ENCODE peak calls at places on chromosome 4, in seven cellular contexts. U, Q, N, T, P, I and K are unnamed samples.

GRCh38 chr4:931194-931959 is 739 bp downstream of the GAK start:
- DNase-seq in U (no peak), Q (peak), N (no peak), T (no peak), P (no peak), I (no peak), K (no peak)

GRCh38 chr4:171432536-171432935 is 380.7 kb upstream of the GALNTL6 start:
- DNase-seq in U (no peak), Q (no peak), N (no peak), T (no peak), P (no peak), I (no peak), K (no peak)

GRCh38 chr4:38856046-38856445 is 571 bp downstream of the TLR6 start:
- DNase-seq in U (peak), Q (no peak), N (no peak), T (no peak), P (no peak), I (no peak), K (no peak)

GRCh38 chr4:94504545-94504944 is 52.8 kb downstream of the PDLIM5 start:
- DNase-seq in U (no peak), Q (no peak), N (no peak), T (no peak), P (no peak), I (no peak), K (no peak)

GRCh38 chr4:1309261-1310010 is 19.7 kb downstream of the MAEA start:
- DNase-seq in U (no peak), Q (peak), N (peak), T (no peak), P (peak), I (peak), K (peak)

GRCh38 chr4:46886711-46887110 is 22.3 kb downstream of the COX7B2 start:
- DNase-seq in U (no peak), Q (no peak), N (no peak), T (no peak), P (no peak), I (no peak), K (no peak)

GRCh38 chr4:171668403-171668802 is 144.8 kb upstream of the GALNTL6 start:
- DNase-seq in U (no peak), Q (no peak), N (no peak), T (no peak), P (no peak), I (no peak), K (no peak)

GRCh38 chr4:8341691-8342090 is 72.1 kb downstream of the HTRA3 start:
- DNase-seq in U (no peak), Q (no peak), N (no peak), T (no peak), P (no peak), I (no peak), K (no peak)

GRCh38 chr4:149997881-149998421 is 80.3 kb upstream of the DCLK2 start:
- DNase-seq in U (peak), Q (no peak), N (no peak), T (peak), P (no peak), I (peak), K (peak)

GRCh38 chr4:83716874-83717273 is 181.0 kb downstream of the GPAT3 start:
- DNase-seq in U (no peak), Q (no peak), N (no peak), T (no peak), P (no peak), I (no peak), K (no peak)

GRCh38 chr4:86633854-86634253 is 39.7 kb downstream of the PTPN13 start:
- DNase-seq in U (no peak), Q (no peak), N (no peak), T (no peak), P (no peak), I (no peak), K (no peak)

GRCh38 chr4:40173470-40173875 is 23.4 kb upstream of the RHOH start:
- DNase-seq in U (no peak), Q (no peak), N (no peak), T (no peak), P (no peak), I (no peak), K (no peak)

GRCh38 chr4:3419836-3420605 is 21.7 kb upstream of the HGFAC start:
- DNase-seq in U (no peak), Q (no peak), N (peak), T (no peak), P (no peak), I (no peak), K (no peak)

GRCh38 chr4:8316911-8317351 is 47.4 kb downstream of the HTRA3 start:
- DNase-seq in U (no peak), Q (no peak), N (peak), T (no peak), P (peak), I (no peak), K (no peak)

GRCh38 chr4:153728660-153729059 is 31.2 kb downstream of the RNF175 start:
- DNase-seq in U (no peak), Q (no peak), N (no peak), T (no peak), P (no peak), I (no peak), K (no peak)

GRCh38 chr4:118954246-118954645 is 65.6 kb downstream of the SYNPO2 start:
- DNase-seq in U (no peak), Q (no peak), N (no peak), T (peak), P (no peak), I (no peak), K (peak)

GRCh38 chr4:173405840-173406606 is 7.1 kb upstream of the SCRG1 start:
- DNase-seq in U (no peak), Q (no peak), N (no peak), T (no peak), P (no peak), I (no peak), K (no peak)

GRCh38 chr4:67765401-67765800 is 11.2 kb upstream of the GNRHR start:
- DNase-seq in U (no peak), Q (no peak), N (no peak), T (no peak), P (no peak), I (no peak), K (no peak)

GRCh38 chr4:17260395-17260907 is 251.4 kb downstream of the QDPR start:
- DNase-seq in U (no peak), Q (no peak), N (no peak), T (no peak), P (no peak), I (no peak), K (no peak)

GRCh38 chr4:29927895-29928294 is 792.3 kb upstream of the PCDH7 start:
- DNase-seq in U (no peak), Q (no peak), N (no peak), T (peak), P (no peak), I (no peak), K (no peak)

GRCh38 chr4:158250321-158250720 is 40.0 kb downstream of the TMEM144 start:
- DNase-seq in U (no peak), Q (no peak), N (no peak), T (no peak), P (no peak), I (no peak), K (no peak)

GRCh38 chr4:169114341-169114974 is 104.4 kb upstream of the CBR4 start:
- DNase-seq in U (no peak), Q (no peak), N (no peak), T (no peak), P (no peak), I (no peak), K (no peak)

GRCh38 chr4:100421356-100421978 is 96.4 kb downstream of the EMCN start:
- DNase-seq in U (no peak), Q (no peak), N (no peak), T (peak), P (no peak), I (no peak), K (peak)

GRCh38 chr4:55256787-55257186 is 89.3 kb upstream of the SRD5A3 start:
- DNase-seq in U (no peak), Q (no peak), N (no peak), T (no peak), P (no peak), I (no peak), K (no peak)

GRCh38 chr4:26173619-26174018 is 147.2 kb upstream of the RBPJ start:
- DNase-seq in U (no peak), Q (no peak), N (no peak), T (no peak), P (no peak), I (no peak), K (peak)

GRCh38 chr4:98663226-98664006 is 5.0 kb upstream of the TSPAN5 start:
- DNase-seq in U (no peak), Q (peak), N (no peak), T (no peak), P (no peak), I (no peak), K (no peak)

GRCh38 chr4:76270776-76271175 is 19.3 kb downstream of the FAM47E start:
- DNase-seq in U (no peak), Q (no peak), N (no peak), T (no peak), P (no peak), I (no peak), K (peak)

GRCh38 chr4:145487626-145488025 is 6.0 kb downstream of the SMAD1 start:
- DNase-seq in U (no peak), Q (no peak), N (no peak), T (no peak), P (no peak), I (no peak), K (no peak)